ENCODE peak calls at places on chromosome 13, in nine cellular contexts. M is stimulated activated effector memory CD8-positive, alpha-beta T cell treated with anti-CD3 and anti-CD28 coated beads, Interleukin-12 subunit alpha, Interleukin-12 subunit beta, amount 100 ng/mL, for 72 hours; K is GM13977; W is uterus; X is fibroblast of lung; L is iris pigment epithelial cell; G is activated CD4-positive, alpha-beta T cell treated with anti-CD3 and anti-CD28 coated beads for 48 hours; A is endodermal cell; R is stimulated activated naive CD8-positive, alpha-beta T cell treated with anti-CD3 and anti-CD28 coated beads, Interleukin-15, Interleukin-2, amounts not matched to agents 100 U/mL and 50 U/mL, for 24 hours. C is an unnamed sample.

GRCh38 chr13:25864116-25864515 is 187.7 kb downstream of the SHISA2 start:
- DNase-seq in M (no peak), K (no peak), W (no peak), X (no peak), L (no peak), G (no peak), A (no peak), R (no peak), C (no peak)

GRCh38 chr13:44474122-44474910 is 100.7 kb downstream of the SERP2 start:
- DNase-seq in M (no peak), K (no peak), W (no peak), X (peak), L (no peak), G (no peak), A (no peak), R (no peak), C (no peak)

GRCh38 chr13:110164706-110165105 is 142.3 kb downstream of the COL4A1 start:
- DNase-seq in M (no peak), K (no peak), W (no peak), X (no peak), L (no peak), G (no peak), A (peak), R (no peak), C (no peak)

GRCh38 chr13:73158851-73159250 is 100.0 kb downstream of the KLF5 start:
- DNase-seq in M (no peak), K (no peak), W (no peak), X (peak), L (peak), G (no peak), A (no peak), R (no peak), C (no peak)

GRCh38 chr13:47420012-47420411 is 523.2 kb upstream of the HTR2A start:
- DNase-seq in M (no peak), K (no peak), W (no peak), X (peak), L (no peak), G (no peak), A (no peak), R (no peak), C (no peak)

GRCh38 chr13:45228002-45228401 is 27.2 kb upstream of the KCTD4 start:
- DNase-seq in M (no peak), K (no peak), W (no peak), X (no peak), L (no peak), G (no peak), A (no peak), R (no peak), C (no peak)

GRCh38 chr13:50596776-50597203 is 246.7 kb downstream of the DLEU7 start:
- DNase-seq in M (no peak), K (no peak), W (no peak), X (no peak), L (no peak), G (no peak), A (no peak), R (no peak), C (no peak)

GRCh38 chr13:27375686-27376326 is 48.6 kb upstream of the GTF3A start:
- DNase-seq in M (peak), K (peak), W (peak), X (peak), L (peak), G (peak), A (peak), R (peak), C (peak)

GRCh38 chr13:35712907-35713685 is 236.6 kb upstream of the MAB21L1 start:
- DNase-seq in M (no peak), K (no peak), W (no peak), X (peak), L (peak), G (no peak), A (peak), R (no peak), C (peak)

GRCh38 chr13:21034602-21035190 is 26.7 kb downstream of the LATS2 start:
- DNase-seq in M (no peak), K (no peak), W (peak), X (no peak), L (peak), G (no peak), A (no peak), R (no peak), C (no peak)

GRCh38 chr13:46683879-46684278 is 113.1 kb downstream of the ESD start:
- DNase-seq in M (no peak), K (peak), W (no peak), X (peak), L (peak), G (no peak), A (no peak), R (no peak), C (peak)

GRCh38 chr13:111323950-111324651 is 3.7 kb downstream of the TEX29 start:
- DNase-seq in M (no peak), K (no peak), W (no peak), X (no peak), L (no peak), G (peak), A (peak), R (peak), C (peak)

GRCh38 chr13:45792827-45793303 is 58.7 kb downstream of the SIAH3 start:
- DNase-seq in M (no peak), K (no peak), W (no peak), X (no peak), L (no peak), G (no peak), A (peak), R (no peak), C (no peak)

GRCh38 chr13:34421849-34422475 is 520.1 kb upstream of the NBEA start:
- DNase-seq in M (no peak), K (no peak), W (no peak), X (no peak), L (no peak), G (no peak), A (no peak), R (no peak), C (no peak)

GRCh38 chr13:91863699-91864098 is 465.3 kb downstream of the GPC5 start:
- DNase-seq in M (no peak), K (no peak), W (no peak), X (peak), L (no peak), G (no peak), A (no peak), R (no peak), C (no peak)

GRCh38 chr13:42146359-42146758 is 97.9 kb downstream of the DGKH start:
- DNase-seq in M (no peak), K (no peak), W (no peak), X (no peak), L (no peak), G (no peak), A (no peak), R (no peak), C (no peak)

GRCh38 chr13:45393941-45394570 is 24.1 kb downstream of the SLC25A30 start:
- DNase-seq in M (no peak), K (peak), W (peak), X (peak), L (peak), G (peak), A (peak), R (peak), C (no peak)

GRCh38 chr13:43079392-43079931 is 56.1 kb downstream of the DNAJC15 start:
- DNase-seq in M (no peak), K (no peak), W (no peak), X (no peak), L (no peak), G (no peak), A (no peak), R (no peak), C (no peak)

GRCh38 chr13:23510979-23511735 is 59.1 kb upstream of the TNFRSF19 start:
- DNase-seq in M (no peak), K (peak), W (no peak), X (peak), L (peak), G (no peak), A (peak), R (no peak), C (no peak)

C was measured in SJSA1.